ENCODE peak calls at places on chromosomes 5 and 9, in five cellular contexts. U, V, K, D and Q are unnamed samples.

GRCh38 chr9:113645972-113646241 is 182.4 kb downstream of the RGS3 start:
- DNase-seq in K (peak; percentile 12), V (no peak), U (no peak), D (no peak), Q (no peak)

GRCh38 chr9:2420488-2421056 is 201.0 kb upstream of the VLDLR start:
- DNase-seq in U (no peak), K (no peak), D (no peak), V (no peak), Q (no peak)

GRCh38 chr5:80964919-80965318 is 4.8 kb downstream of the RASGRF2 start:
- DNase-seq in D (no peak), K (no peak), U (no peak), V (peak; percentile 63), Q (no peak)

GRCh38 chr9:109448223-109448622 is 49.9 kb downstream of the PTPN3 start:
- DNase-seq in V (peak; percentile 27), D (peak; percentile 71), U (no peak), K (no peak), Q (no peak)

GRCh38 chr5:155665371-155665770 is 651.8 kb downstream of the KIF4B start:
- DNase-seq in D (no peak), V (no peak), K (no peak), U (no peak), Q (no peak)

GRCh38 chr5:137312060-137312459 is 187.1 kb downstream of the SPOCK1 start:
- DNase-seq in D (no peak), V (no peak), U (no peak), K (no peak), Q (no peak)

GRCh38 chr9:128286435-128286834 is 10.4 kb downstream of the SWI5 start:
- DNase-seq in V (no peak), U (no peak), K (no peak), D (peak; percentile 71), Q (no peak)

GRCh38 chr9:20754556-20754955 is 70.5 kb downstream of the FOCAD start:
- DNase-seq in K (no peak), D (peak; percentile 11), V (no peak), U (no peak), Q (no peak)

GRCh38 chr5:178854284-178854683 is 5.5 kb upstream of the ZNF354B start:
- DNase-seq in D (no peak), V (no peak), K (no peak), U (no peak), Q (no peak)

GRCh38 chr5:89437450-89438435 is 554.8 kb upstream of the MEF2C start:
- DNase-seq in K (no peak), D (no peak), V (no peak), U (no peak), Q (no peak)

GRCh38 chr5:1351156-1351555 is 6.3 kb upstream of the CLPTM1L start:
- DNase-seq in V (no peak), U (no peak), K (no peak), D (no peak), Q (no peak)

GRCh38 chr9:106619211-106619610 is 243.8 kb upstream of the ZNF462 start:
- DNase-seq in D (peak; percentile 8), K (no peak), U (no peak), V (peak; percentile 25), Q (no peak)

GRCh38 chr5:156715287-156715686 is 134.8 kb upstream of the PPP1R2B start:
- DNase-seq in U (no peak), D (no peak), V (no peak), K (no peak), Q (no peak)

GRCh38 chr5:16568875-16569580 is 47.8 kb downstream of the RETREG1 start:
- DNase-seq in U (no peak), K (no peak), V (no peak), D (no peak), Q (no peak)

GRCh38 chr5:181052928-181053759 is 13.1 kb downstream of the BTNL9 start:
- DNase-seq in U (no peak), K (no peak), V (no peak), D (no peak), Q (no peak)

GRCh38 chr5:80915716-80916115 is 44.4 kb upstream of the RASGRF2 start:
- DNase-seq in U (no peak), V (no peak), K (no peak), D (peak; percentile 64), Q (no peak)

GRCh38 chr5:157025093-157025698 is 33.7 kb downstream of the HAVCR1 start:
- DNase-seq in K (no peak), V (no peak), D (no peak), U (no peak), Q (no peak)

GRCh38 chr5:58046371-58046770 is 413.5 kb downstream of the PLK2 start:
- DNase-seq in D (no peak), U (no peak), K (no peak), V (no peak), Q (no peak)
- H2BK15ac ChIP-seq in D (no peak overlapping the region), U (no peak overlapping the region), K (no peak overlapping the region), V (no peak overlapping the region), Q (no peak overlapping the region)

GRCh38 chr5:78741014-78741413 is 92.4 kb upstream of the LHFPL2 start:
- DNase-seq in K (no peak), U (no peak), V (no peak), D (no peak), Q (no peak)

GRCh38 chr5:78735834-78736463 is 87.4 kb upstream of the LHFPL2 start:
- DNase-seq in D (no peak), K (no peak), U (no peak), V (no peak), Q (no peak)

GRCh38 chr5:78738104-78738503 is 89.5 kb upstream of the LHFPL2 start:
- DNase-seq in U (no peak), V (no peak), K (no peak), D (no peak), Q (no peak)

GRCh38 chr5:78734094-78734845 is 85.7 kb upstream of the LHFPL2 start:
- DNase-seq in U (no peak), D (no peak), V (no peak), K (no peak), Q (no peak)

DNA sequence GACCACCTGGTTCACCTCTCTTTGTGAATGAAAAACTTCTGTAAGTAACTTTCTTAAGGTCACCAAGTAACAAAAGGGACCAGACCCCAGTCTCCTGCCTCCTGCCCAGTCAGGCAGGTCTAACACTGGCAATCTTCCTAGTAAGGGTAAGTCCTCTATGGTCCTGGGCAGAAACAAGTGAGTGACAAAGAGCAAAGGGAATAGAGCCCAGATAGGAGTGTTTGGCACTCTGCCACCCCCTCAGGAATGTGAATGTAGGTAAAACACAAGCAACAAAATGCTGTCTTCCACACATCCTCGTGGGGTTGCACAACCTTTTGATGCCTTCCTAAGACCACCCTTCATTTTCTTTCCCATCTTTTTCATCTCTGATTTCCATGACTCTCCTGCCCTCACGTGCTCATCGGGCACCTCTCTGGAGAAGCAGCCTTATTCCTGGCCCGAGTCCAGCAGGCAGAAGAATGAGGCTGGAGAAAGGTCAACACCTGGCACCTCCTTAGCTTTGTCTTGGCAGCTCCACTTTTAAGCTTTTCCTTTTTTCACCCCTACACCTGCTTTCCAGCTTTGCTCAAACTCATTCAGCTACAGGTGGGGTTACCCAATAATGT is 90.2 kb upstream of the LHFPL2 start:
- DNase-seq in V (no peak), U (no peak), K (no peak), D (no peak), Q (no peak)
- H3K4me1 ChIP-seq in V (peaks cover 6% of the 10 kb centered on the region), U (no peaks in the 10 kb centered on the region), K (no peaks in the 10 kb centered on the region), D (no peaks in the 10 kb centered on the region), Q (no peaks in the 10 kb centered on the region)

GRCh38 chr9:99059074-99059894 is 45.6 kb upstream of the TGFBR1 start:
- DNase-seq in D (no peak), U (no peak), V (peak; percentile 66), K (no peak), Q (no peak)
- H2AFZ ChIP-seq in D (no peak overlapping the region), U (no peak overlapping the region), V (no peak overlapping the region), K (no peak overlapping the region), Q (no peak overlapping the region)

GRCh38 chr9:32264171-32264862 is 120.1 kb upstream of the ACO1 start:
- DNase-seq in D (peak; percentile 14), V (no peak), K (peak; percentile 70), U (peak; percentile 10), Q (peak; percentile 15)
- H2BK15ac ChIP-seq in D (no peak overlapping the region), V (no peak overlapping the region), K (no peak overlapping the region), U (no peak overlapping the region), Q (no peak overlapping the region)

DNA sequence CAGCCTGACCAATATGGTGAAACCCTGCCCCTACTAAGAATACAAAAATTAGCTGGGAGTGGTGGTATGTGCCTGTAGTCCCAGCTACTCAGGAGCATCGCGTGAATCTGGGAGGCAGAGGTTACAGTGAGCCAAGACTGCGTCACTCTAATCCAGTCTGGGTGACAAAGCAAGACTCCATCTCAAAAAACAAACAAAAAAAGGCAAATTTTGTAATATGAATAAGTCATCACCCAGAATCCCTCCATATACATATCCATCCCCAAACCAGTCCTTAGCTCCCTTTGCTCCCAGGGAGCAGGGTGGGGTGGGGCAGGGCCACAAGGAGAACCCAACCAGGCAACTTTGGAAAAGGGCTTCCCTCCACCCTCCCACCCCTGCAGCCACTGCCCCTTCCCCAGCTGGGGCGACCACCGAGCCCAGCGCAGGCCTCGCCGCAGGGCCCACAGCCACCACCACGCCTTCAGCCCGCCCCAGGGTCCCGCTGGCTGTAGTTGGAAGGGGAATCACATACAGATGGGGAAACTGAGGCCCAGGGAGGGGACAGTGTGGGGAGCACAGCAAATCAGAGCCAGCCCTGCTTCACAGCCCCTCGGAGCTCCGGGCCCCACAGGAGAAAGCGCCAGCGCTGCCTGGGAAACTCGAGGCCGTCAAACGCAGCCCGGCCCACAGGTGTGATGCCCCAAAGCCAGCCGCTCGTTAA is 7.8 kb downstream of the NOTCH1 start:
- DNase-seq in K (no peak), V (no peak), U (no peak), D (peak; percentile 69), Q (no peak)
- H3K4me1 ChIP-seq in K (no peaks in the 10 kb centered on the region), V (peaks cover 30% of the 10 kb centered on the region), U (peaks cover 2% of the 10 kb centered on the region), D (peaks cover 2% of the 10 kb centered on the region), Q (peaks cover 31% of the 10 kb centered on the region)

GRCh38 chr5:98516701-98517100 is 256.8 kb upstream of the RGMB start:
- DNase-seq in V (no peak), D (no peak), K (no peak), U (no peak), Q (no peak)

GRCh38 chr5:98517967-98518366 is 255.5 kb upstream of the RGMB start:
- DNase-seq in K (no peak), D (no peak), V (no peak), U (no peak), Q (no peak)

GRCh38 chr5:98519530-98519929 is 253.9 kb upstream of the RGMB start:
- DNase-seq in U (no peak), D (no peak), V (no peak), K (no peak), Q (no peak)

GRCh38 chr5:98518754-98519153 is 254.7 kb upstream of the RGMB start:
- DNase-seq in V (no peak), U (no peak), K (no peak), D (no peak), Q (no peak)

GRCh38 chr5:98517559-98517958 is 255.9 kb upstream of the RGMB start:
- DNase-seq in U (no peak), K (no peak), V (no peak), D (no peak), Q (no peak)
- H2AFZ ChIP-seq in U (no peak overlapping the region), K (no peak overlapping the region), V (no peak overlapping the region), D (no peak overlapping the region), Q (peak overlapping the region; percentile 15)